ENCODE peak calls at places on chromosomes 11 and 22, in eight cellular contexts. X, T, U, D, O, E, C and B are unnamed samples.

GRCh38 chr11:118894192-118894591 is 10.5 kb downstream of the CXCR5 start:
- DNase-seq in T (no peak), X (no peak), U (no peak), E (no peak), O (no peak), C (no peak), D (no peak), B (no peak)

GRCh38 chr11:128448487-128448886 is 138.9 kb downstream of the ETS1 start:
- DNase-seq in X (no peak), C (no peak), O (peak; percentile 94), E (no peak), U (peak; percentile 97), D (no peak), T (no peak), B (peak; percentile 53)

GRCh38 chr11:63641727-63642126 is 27.5 kb upstream of the PLAAT3 start:
- DNase-seq in E (no peak), D (peak; percentile 43), O (peak; percentile 37), U (no peak), X (no peak), T (peak; percentile 50), C (no peak), B (no peak)

GRCh38 chr22:31616315-31616980 is 45.6 kb downstream of the PISD start:
- DNase-seq in O (no peak), E (peak; percentile 48), X (no peak), T (no peak), U (no peak), D (no peak), C (no peak), B (no peak)

GRCh38 chr11:19239039-19239438 is 1.7 kb downstream of the E2F8 start:
- DNase-seq in C (no peak), T (no peak), D (no peak), U (no peak), O (no peak), X (no peak), E (no peak), B (no peak)

GRCh38 chr11:105229257-105229656 is 89.7 kb upstream of the CARD18 start:
- DNase-seq in T (peak; percentile 82), C (no peak), D (peak; percentile 59), O (no peak), E (no peak), U (no peak), X (no peak), B (peak; percentile 16)

GRCh38 chr22:32050678-32051515 is 7.8 kb downstream of the SLC5A1 start:
- DNase-seq in X (no peak), O (peak; percentile 80), C (no peak), D (peak; percentile 85), U (peak; percentile 81), E (peak; percentile 62), T (peak; percentile 87), B (peak; percentile 72)

GRCh38 chr11:103652013-103652412 is 384.4 kb upstream of the DDI1 start:
- DNase-seq in U (no peak), C (no peak), E (no peak), T (no peak), D (peak; percentile 18), X (no peak), O (peak; percentile 68), B (no peak)

GRCh38 chr22:36563898-36564297 is 34.9 kb upstream of the EIF3D start:
- DNase-seq in U (no peak), C (no peak), O (no peak), T (no peak), D (no peak), X (no peak), E (no peak), B (no peak)

GRCh38 chr11:118953265-118953664 is 2.8 kb upstream of the UPK2 start:
- DNase-seq in C (peak; percentile 77), X (no peak), O (peak; percentile 36), D (peak; percentile 23), U (no peak), E (no peak), T (no peak), B (no peak)

GRCh38 chr22:45564349-45565030 is 61.8 kb downstream of the FBLN1 start:
- DNase-seq in C (no peak), E (no peak), U (no peak), D (no peak), T (peak; percentile 36), X (no peak), O (no peak), B (no peak)